ENCODE peak calls at places on chromosomes 2 and 18, in five cellular contexts. L is BJ, D is GM10248, H is AG09319, N is lower lobe of right lung. K is an unnamed sample.

GRCh38 chr2:71720596-71721361 is 267.4 kb downstream of the DYSF start:
- DNase-seq in L (no peak), D (no peak), H (no peak), N (no peak), K (no peak)

GRCh38 chr2:81650048-81650971 is 1345.8 kb upstream of the LRRTM1 start:
- DNase-seq in L (no peak), D (no peak), H (no peak), N (no peak), K (no peak)

GRCh38 chr2:122858813-122859212 is 1103.4 kb downstream of the TSN start:
- DNase-seq in L (no peak), D (no peak), H (no peak), N (no peak), K (no peak)

GRCh38 chr2:44167311-44167907 is 1.3 kb upstream of the PPM1B start:
- DNase-seq in L (no peak), D (no peak), H (no peak), N (no peak), K (no peak)

GRCh38 chr2:70978388-70979357 is at the start of gene ANKRD53:
- DNase-seq in L (no peak), D (no peak), H (no peak), N (peak), K (peak)

GRCh38 chr2:26557244-26557925 is 79.5 kb upstream of the OTOF start:
- DNase-seq in L (no peak), D (no peak), H (no peak), N (no peak), K (peak)

GRCh38 chr18:79461627-79462026 is 65.9 kb downstream of the NFATC1 start:
- DNase-seq in L (no peak), D (no peak), H (no peak), N (no peak), K (no peak)

GRCh38 chr2:56816666-56817065 is 632.9 kb downstream of the CCDC85A start:
- DNase-seq in L (no peak), D (no peak), H (no peak), N (no peak), K (no peak)

GRCh38 chr2:163697846-163698637 is 37.8 kb downstream of the FIGN start:
- DNase-seq in L (no peak), D (no peak), H (no peak), N (no peak), K (no peak)

GRCh38 chr2:66561645-66562336 is 126.9 kb downstream of the MEIS1 start:
- DNase-seq in L (no peak), D (no peak), H (no peak), N (no peak), K (no peak)

GRCh38 chr2:23289671-23290070 is 95.3 kb upstream of the KLHL29 start:
- DNase-seq in L (no peak), D (no peak), H (no peak), N (no peak), K (no peak)

GRCh38 chr2:15993232-15993610 is 52.9 kb downstream of the MYCN start:
- DNase-seq in L (no peak), D (no peak), H (no peak), N (no peak), K (no peak)

GRCh38 chr18:31723998-31724711 is 36.5 kb downstream of the SLC25A52 start:
- DNase-seq in L (no peak), D (peak), H (no peak), N (peak), K (no peak)

GRCh38 chr2:81260320-81260719 is 955.8 kb upstream of the LRRTM1 start:
- DNase-seq in L (no peak), D (no peak), H (no peak), N (no peak), K (no peak)

GRCh38 chr2:134141598-134142340 is 112.1 kb upstream of the MGAT5 start:
- DNase-seq in L (no peak), D (no peak), H (no peak), N (no peak), K (no peak)

GRCh38 chr18:5630057-5630765 is 86.4 kb upstream of the EPB41L3 start:
- DNase-seq in L (no peak), D (peak), H (no peak), N (peak), K (peak)

GRCh38 chr2:25165992-25166618 is 2.3 kb downstream of the POMC start:
- DNase-seq in L (no peak), D (peak), H (no peak), N (no peak), K (no peak)
- TF ChIP-seq CTCF in L (peak), D (peak), H (no peak), N (no peak), K (no peak)

DNA sequence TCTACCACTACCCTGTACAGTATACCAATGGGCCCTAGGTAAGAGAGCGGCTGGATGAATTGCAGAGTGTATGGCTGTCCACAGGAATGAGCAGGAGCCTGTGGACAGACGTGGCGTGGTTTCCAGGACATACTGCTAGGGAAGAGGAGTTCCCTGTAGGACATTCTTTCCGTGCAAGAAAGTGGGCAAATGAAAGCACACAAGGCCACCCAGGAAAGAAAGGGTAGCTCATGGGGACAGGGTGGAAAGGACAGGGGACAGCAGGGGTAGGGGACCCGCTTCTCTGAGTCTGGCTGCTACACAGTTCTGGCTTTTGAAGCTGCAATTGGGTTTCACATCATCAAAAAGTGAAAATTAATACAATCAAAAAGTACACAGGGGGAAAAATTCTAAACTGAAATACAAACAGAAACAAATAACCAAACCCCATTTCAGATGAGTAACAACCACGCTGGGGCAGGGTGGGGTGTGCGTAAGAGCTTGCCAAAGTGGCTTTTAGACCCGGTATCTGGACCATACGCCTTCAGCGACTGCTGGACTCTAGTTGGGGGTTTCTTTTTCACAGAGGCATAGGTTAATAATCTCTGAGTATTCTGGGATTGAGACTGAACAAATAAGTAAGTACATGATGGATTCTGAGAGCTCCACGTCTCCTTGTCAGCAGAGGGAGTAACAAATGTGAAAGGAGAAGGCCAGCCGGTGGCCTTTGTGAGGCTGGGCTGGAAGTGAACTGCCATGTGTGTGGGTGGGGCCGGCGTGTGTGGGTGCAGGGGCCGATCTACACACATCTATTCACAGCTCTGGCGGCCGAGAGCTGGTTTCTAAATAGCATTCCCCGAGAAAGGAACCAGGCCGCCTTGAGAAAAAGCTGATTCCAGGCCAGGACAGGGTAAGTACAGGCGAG is 84.0 kb downstream of the HDAC4 start:
- DNase-seq in L (no peak), D (no peak), H (no peak), N (peak), K (no peak)
- TF ChIP-seq CTCF in L (peak), D (no peak), H (peak), N (no peak), K (no peak)

GRCh38 chr2:207475546-207475945 is 54.2 kb upstream of the CREB1 start:
- DNase-seq in L (no peak), D (no peak), H (no peak), N (no peak), K (no peak)

GRCh38 chr2:207480521-207481034 is 49.2 kb upstream of the CREB1 start:
- DNase-seq in L (no peak), D (no peak), H (no peak), N (no peak), K (no peak)

GRCh38 chr2:207479198-207479785 is 50.5 kb upstream of the CREB1 start:
- DNase-seq in L (no peak), D (no peak), H (no peak), N (no peak), K (no peak)

GRCh38 chr2:207478572-207478971 is 51.2 kb upstream of the CREB1 start:
- DNase-seq in L (no peak), D (no peak), H (no peak), N (no peak), K (no peak)

GRCh38 chr2:207477896-207478295 is 51.9 kb upstream of the CREB1 start:
- DNase-seq in L (no peak), D (no peak), H (no peak), N (no peak), K (no peak)
- TF ChIP-seq CTCF in L (no peak), D (no peak), H (no peak), N (no peak), K (no peak)

DNA sequence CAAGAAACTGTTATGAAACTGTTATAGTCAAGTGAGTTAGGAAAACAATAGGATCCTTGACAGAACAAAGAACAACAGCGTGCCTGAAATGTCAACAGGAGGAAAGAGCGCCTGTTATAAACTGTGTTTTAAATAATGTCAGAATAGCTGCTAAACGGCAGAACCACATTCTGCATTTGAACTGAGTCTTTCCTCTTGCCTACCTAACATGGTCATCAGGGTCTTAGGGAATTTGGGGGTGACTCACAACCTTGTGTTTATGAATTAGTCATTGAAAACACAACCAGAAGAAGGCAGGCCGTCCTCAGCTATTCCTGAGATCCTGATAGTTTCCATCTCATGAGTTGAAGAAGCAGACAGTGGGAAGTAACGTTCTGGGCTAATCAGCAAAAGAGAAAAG is 222.0 kb upstream of the FN1 start:
- DNase-seq in L (peak), D (no peak), H (peak), N (no peak), K (no peak)
- TF ChIP-seq CTCF in L (no peak), D (no peak), H (peak), N (no peak), K (no peak)

DNA sequence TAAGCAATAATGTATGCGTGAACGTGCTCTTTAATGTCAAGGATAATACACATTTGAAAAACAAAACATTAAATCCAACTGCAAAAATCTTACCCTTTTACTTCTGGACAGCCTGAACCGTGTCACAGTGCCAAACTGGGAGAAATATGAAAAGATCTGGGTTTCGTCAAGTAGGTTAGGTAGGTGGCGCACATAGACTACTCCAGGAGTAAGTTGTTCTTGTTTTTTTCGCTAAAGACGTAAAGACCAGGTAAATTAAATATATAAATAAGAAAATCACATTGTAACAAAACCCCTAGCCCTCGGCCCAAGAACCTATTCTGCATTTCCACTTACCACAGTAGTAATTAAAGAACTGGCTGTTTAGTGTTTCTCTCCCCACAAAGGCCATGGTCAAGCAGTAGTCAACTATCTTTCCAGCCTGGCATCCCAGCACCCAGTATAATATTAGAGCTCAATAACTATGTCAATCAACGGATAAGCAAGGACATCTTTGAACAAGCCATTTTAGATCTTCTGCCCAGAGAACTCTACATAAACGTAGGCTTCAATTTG is 1.1 kb downstream of the NIFK start:
- DNase-seq in L (no peak), D (no peak), H (no peak), N (no peak), K (no peak)
- TF ChIP-seq CTCF in L (no peak), D (peak), H (no peak), N (no peak), K (no peak)

GRCh38 chr2:109279243-109279860 is 150.3 kb downstream of the SH3RF3 start:
- DNase-seq in L (no peak), D (no peak), H (no peak), N (no peak), K (no peak)
- TF ChIP-seq CTCF in L (no peak), D (no peak), H (no peak), N (no peak), K (no peak)

GRCh38 chr2:151777487-151777886 is 43.2 kb upstream of the NEB start:
- DNase-seq in L (no peak), D (no peak), H (no peak), N (no peak), K (no peak)
- TF ChIP-seq CTCF in L (no peak), D (peak), H (no peak), N (no peak), K (no peak)

K was measured in glutamatergic neuron.